ENCODE peak calls at places on chromosomes 16 and 17, in five cellular contexts. B, Q, U, I and F are unnamed samples.

GRCh38 chr17:61684818-61685217 is 93.8 kb upstream of the NACA2 start:
- DNase-seq in B (no peak), Q (no peak), U (no peak), I (no peak), F (no peak)

GRCh38 chr17:74759243-74759801 is 10.9 kb downstream of the NHERF1 start:
- DNase-seq in B (no peak), Q (no peak), U (no peak), I (no peak), F (peak)

GRCh38 chr17:64498308-64499203 is 1.7 kb upstream of the POLG2 start:
- DNase-seq in B (no peak), Q (no peak), U (no peak), I (no peak), F (no peak)

GRCh38 chr17:17508641-17509591 is 12.7 kb upstream of the RASD1 start:
- DNase-seq in B (no peak), Q (no peak), U (no peak), I (no peak), F (no peak)

GRCh38 chr17:82709024-82709675 is 7.4 kb upstream of the FN3KRP start:
- DNase-seq in B (no peak), Q (no peak), U (no peak), I (no peak), F (no peak)

GRCh38 chr17:75059369-75060345 is 12.6 kb downstream of the KCTD2 start:
- DNase-seq in B (peak), Q (peak), U (peak), I (no peak), F (no peak)

GRCh38 chr17:19337712-19338023 is 24.9 kb downstream of the B9D1 start:
- DNase-seq in B (peak), Q (no peak), U (peak), I (no peak), F (no peak)

GRCh38 chr16:19523184-19523558 is 571 bp upstream of the CCP110 start:
- DNase-seq in B (no peak), Q (no peak), U (no peak), I (no peak), F (no peak)

GRCh38 chr17:49387374-49388289 is 25.6 kb upstream of the ZNF652 start:
- DNase-seq in B (no peak), Q (no peak), U (no peak), I (no peak), F (no peak)

GRCh38 chr16:67872631-67873434 is at the start of gene EDC4:
- DNase-seq in B (peak), Q (peak), U (peak), I (peak), F (peak)

GRCh38 chr17:47994714-47995113 is 23.8 kb downstream of the CDK5RAP3 start:
- DNase-seq in B (no peak), Q (no peak), U (no peak), I (no peak), F (no peak)

GRCh38 chr16:66473654-66474519 is 46.8 kb downstream of the BEAN1 start:
- DNase-seq in B (no peak), Q (no peak), U (no peak), I (no peak), F (no peak)

GRCh38 chr17:34633351-34633750 is 54.0 kb downstream of the TMEM132E start:
- DNase-seq in B (peak), Q (no peak), U (no peak), I (no peak), F (no peak)

GRCh38 chr16:89067677-89068076 is 26.0 kb upstream of the ACSF3 start:
- DNase-seq in B (no peak), Q (no peak), U (peak), I (no peak), F (no peak)

GRCh38 chr16:19704321-19705130 is 13.5 kb downstream of the KNOP1 start:
- DNase-seq in B (peak), Q (peak), U (peak), I (peak), F (peak)

GRCh38 chr17:38919316-38920078 is 5.9 kb upstream of the LASP1NB start:
- DNase-seq in B (no peak), Q (no peak), U (no peak), I (no peak), F (no peak)

GRCh38 chr17:56629450-56630187 is 36.1 kb downstream of the NOG start:
- DNase-seq in B (peak), Q (peak), U (peak), I (peak), F (no peak)

GRCh38 chr17:12180644-12181261 is 160.1 kb downstream of the MAP2K4 start:
- DNase-seq in B (peak), Q (peak), U (peak), I (peak), F (peak)

GRCh38 chr17:78821961-78822360 is 18.7 kb downstream of the USP36 start:
- DNase-seq in B (no peak), Q (no peak), U (no peak), I (no peak), F (no peak)

GRCh38 chr17:58415371-58416055 is 1.8 kb downstream of the RNF43 start:
- DNase-seq in B (peak), Q (no peak), U (no peak), I (no peak), F (peak)

GRCh38 chr16:76964464-76965154 is 226.4 kb upstream of the MON1B start:
- DNase-seq in B (no peak), Q (no peak), U (no peak), I (no peak), F (no peak)

GRCh38 chr17:42212382-42212781 is 18.1 kb upstream of the GHDC start:
- DNase-seq in B (no peak), Q (no peak), U (no peak), I (no peak), F (no peak)

GRCh38 chr16:55907661-55908060 is 32.5 kb upstream of the CES5A start:
- DNase-seq in B (no peak), Q (no peak), U (no peak), I (no peak), F (no peak)

GRCh38 chr17:64148699-64149098 is 18.8 kb upstream of the ERN1 start:
- DNase-seq in B (no peak), Q (no peak), U (no peak), I (no peak), F (no peak)

GRCh38 chr17:2704890-2705248 is 6.7 kb downstream of the CLUH start:
- DNase-seq in B (no peak), Q (no peak), U (no peak), I (no peak), F (no peak)

GRCh38 chr17:1931759-1932579 is 93.2 kb downstream of the RTN4RL1 start:
- DNase-seq in B (peak), Q (no peak), U (peak), I (peak), F (no peak)

GRCh38 chr17:73393381-73393780 is 81.6 kb upstream of the CDC42EP4 start:
- DNase-seq in B (no peak), Q (no peak), U (no peak), I (no peak), F (no peak)

GRCh38 chr17:15469260-15469659 is 1.8 kb upstream of the CDRT4 start:
- DNase-seq in B (no peak), Q (peak), U (peak), I (no peak), F (no peak)